ENCODE peak calls at places on chromosome 20, in seven cellular contexts. X, E, J, V, G, Z and U are unnamed samples. For H3K9me3, the result is how much of the 10 kb centered on the place peaks cover.

GRCh38 chr20:58714923-58715708 is 22.5 kb downstream of the NPEPL1 start:
- DNase-seq in Z (no peak), V (no peak), G (no peak), E (no peak), X (peak), J (no peak), U (peak)

GRCh38 chr20:36132802-36133211 is 21.7 kb upstream of the EPB41L1 start:
- DNase-seq in G (no peak), V (no peak), Z (no peak), J (no peak), X (no peak), E (no peak), U (no peak)

GRCh38 chr20:25669826-25670422 is 26.7 kb downstream of the ZNF337 start:
- DNase-seq in G (no peak), V (no peak), X (no peak), Z (no peak), J (no peak), E (no peak), U (peak)

GRCh38 chr20:44861547-44862006 is 23.9 kb upstream of the YWHAB start:
- DNase-seq in X (no peak), Z (no peak), G (no peak), E (no peak), V (no peak), J (no peak), U (peak)

GRCh38 chr20:33685328-33686007 is 717 bp downstream of the E2F1 start:
- DNase-seq in X (peak), Z (peak), J (peak), V (peak), G (no peak), E (no peak), U (no peak)

GRCh38 chr20:41248371-41249024 is 69.0 kb downstream of the ZHX3 start:
- DNase-seq in X (no peak), J (no peak), Z (no peak), G (no peak), V (no peak), E (no peak), U (no peak)

GRCh38 chr20:44572551-44573500 is 9.6 kb upstream of the PKIG start:
- DNase-seq in V (peak), G (no peak), X (peak), E (no peak), Z (no peak), J (no peak), U (no peak)

GRCh38 chr20:52410182-52410647 is 218.6 kb upstream of the ZFP64 start:
- DNase-seq in Z (no peak), G (no peak), J (no peak), X (no peak), E (no peak), V (no peak), U (no peak)

GRCh38 chr20:33933469-33933909 is 60.2 kb upstream of the RALY start:
- DNase-seq in G (peak), X (peak), Z (no peak), V (peak), J (peak), E (peak), U (no peak)

GRCh38 chr20:13336308-13337089 is 115.4 kb downstream of the ISM1 start:
- DNase-seq in V (no peak), J (no peak), E (peak), X (no peak), Z (no peak), G (no peak), U (no peak)

GRCh38 chr20:25005661-25006060 is 13.1 kb upstream of the APMAP start:
- DNase-seq in G (no peak), Z (no peak), X (no peak), E (no peak), J (no peak), V (no peak), U (no peak)

GRCh38 chr20:4369798-4370124 is 351.9 kb upstream of the PRND start:
- DNase-seq in Z (peak), X (no peak), J (peak), E (no peak), G (no peak), V (no peak), U (no peak)

GRCh38 chr20:2179957-2180356 is 78.3 kb downstream of the STK35 start:
- DNase-seq in E (no peak), J (no peak), Z (no peak), V (no peak), G (no peak), X (no peak), U (no peak)

GRCh38 chr20:346640-347316 is at the start of gene NRSN2:
- DNase-seq in G (no peak), Z (no peak), J (peak), X (peak), V (peak), E (peak), U (no peak)

GRCh38 chr20:58867211-58867610 is 14.7 kb downstream of the GNAS start:
- DNase-seq in Z (no peak), X (no peak), J (no peak), E (no peak), V (no peak), G (no peak), U (no peak)

GRCh38 chr20:54151511-54152226 is 22.1 kb downstream of the CYP24A1 start:
- DNase-seq in V (no peak), G (no peak), J (no peak), X (no peak), E (no peak), Z (no peak), U (no peak)

GRCh38 chr20:35776513-35777101 is 4.8 kb downstream of the PHF20 start:
- DNase-seq in Z (no peak), X (peak), G (no peak), J (peak), V (peak), E (no peak), U (no peak)

GRCh38 chr20:47576516-47577033 is 74.9 kb downstream of the NCOA3 start:
- DNase-seq in E (peak), G (no peak), X (peak), J (peak), V (peak), Z (peak), U (peak)

GRCh38 chr20:43849496-43850197 is 65.0 kb upstream of the TOX2 start:
- DNase-seq in J (no peak), G (no peak), V (no peak), E (peak), X (no peak), Z (no peak), U (no peak)

GRCh38 chr20:8020314-8021079 is 936 bp upstream of the TMX4 start:
- DNase-seq in V (no peak), E (no peak), X (no peak), Z (peak), J (no peak), G (no peak), U (no peak)

DNA sequence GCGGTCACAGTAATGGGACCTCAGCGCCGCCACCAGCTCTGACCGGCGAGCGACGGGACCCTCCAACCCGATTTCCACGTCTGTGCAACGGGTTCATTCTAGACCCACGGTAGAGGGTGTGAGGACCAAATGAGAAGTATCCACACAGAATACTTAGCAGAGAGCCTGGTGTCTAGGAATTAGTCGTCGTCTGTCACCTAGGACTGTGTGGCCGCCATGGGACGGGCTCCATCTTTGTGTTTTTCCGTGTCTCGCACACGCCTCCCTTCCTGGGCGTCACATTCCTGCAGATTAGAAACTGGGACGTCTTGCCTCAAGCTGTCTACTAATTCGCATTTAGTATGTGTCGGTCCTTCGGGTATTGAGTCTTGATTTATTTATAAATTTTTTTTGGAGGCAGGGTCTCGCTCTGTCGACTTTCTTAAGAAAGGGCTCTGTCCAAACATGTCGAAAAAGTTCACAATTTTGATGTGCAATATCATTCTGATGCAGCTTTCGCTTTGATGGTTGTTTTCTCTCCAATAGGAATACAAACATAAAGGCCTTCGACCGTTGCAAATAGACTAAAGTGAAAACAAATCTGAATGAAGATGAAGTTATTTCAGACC is 562 bp downstream of the MGME1 start:
- DNase-seq in Z (no peak), J (no peak), X (no peak), E (peak), G (no peak), V (peak), U (no peak)
- TF ChIP-seq POLR2A in Z (no peak), J (no peak), X (no peak), E (peak), G (no peak), V (no peak), U (no peak)

GRCh38 chr20:50165687-50166554 is 12.4 kb upstream of the PEDS1 start:
- DNase-seq in V (peak), J (peak), Z (peak), G (peak), X (peak), E (peak), U (peak)
- TF ChIP-seq EP300 in V (peak), J (peak), Z (no peak), G (no peak), X (peak), E (peak), U (no peak)

GRCh38 chr20:38114353-38114791 is 50.7 kb downstream of the TGM2 start:
- DNase-seq in J (peak), X (no peak), E (no peak), V (no peak), Z (no peak), G (no peak), U (peak)

GRCh38 chr20:38116409-38117165 is 48.5 kb downstream of the TGM2 start:
- DNase-seq in X (no peak), J (no peak), E (no peak), Z (no peak), G (no peak), V (no peak), U (no peak)

GRCh38 chr20:38113401-38114325 is 51.4 kb downstream of the TGM2 start:
- DNase-seq in J (peak), G (peak), X (no peak), E (no peak), V (no peak), Z (no peak), U (peak)

GRCh38 chr20:38115896-38116295 is 49.2 kb downstream of the TGM2 start:
- DNase-seq in J (no peak), G (no peak), Z (no peak), X (no peak), V (no peak), E (no peak), U (no peak)

GRCh38 chr20:38115205-38115604 is 49.9 kb downstream of the TGM2 start:
- DNase-seq in Z (no peak), X (no peak), J (no peak), V (no peak), E (no peak), G (no peak), U (peak)
- H3K9me3 ChIP-seq in Z (under half), X (under half), J (under half), V (under half), E (under half), G (under half), U (under half)

DNA sequence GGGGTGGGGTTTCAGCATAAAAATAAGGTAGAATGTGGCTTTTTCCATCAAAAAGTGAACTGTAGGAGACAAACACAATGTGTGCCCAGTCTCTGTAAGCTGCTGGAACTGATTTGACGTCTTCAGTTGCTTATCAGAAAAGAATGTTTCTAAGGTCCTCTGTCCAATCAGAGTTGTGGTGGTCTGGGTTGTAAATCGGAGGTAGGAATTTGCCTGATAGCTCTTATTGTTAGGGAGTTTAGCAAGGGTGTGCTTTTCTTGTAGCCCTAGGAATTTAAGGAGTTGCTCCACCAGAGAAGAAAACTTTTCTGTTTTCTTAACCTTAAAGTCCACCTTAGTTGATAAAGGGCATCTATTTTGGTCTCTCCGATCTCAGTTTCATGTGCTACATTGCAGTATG is 10.4 kb upstream of the SSTR4 start:
- DNase-seq in V (no peak), E (no peak), X (no peak), Z (no peak), J (no peak), G (no peak), U (no peak)
- TF ChIP-seq POLR2A in V (no peak), E (no peak), X (no peak), Z (no peak), J (no peak), G (no peak), U (no peak)

GRCh38 chr20:20837574-20838021 is 125.2 kb upstream of the RALGAPA2 start:
- DNase-seq in V (peak), E (peak), Z (no peak), J (peak), X (peak), G (no peak), U (no peak)

GRCh38 chr20:20835897-20836296 is 123.5 kb upstream of the RALGAPA2 start:
- DNase-seq in G (no peak), J (no peak), E (no peak), Z (no peak), X (no peak), V (no peak), U (no peak)

GRCh38 chr20:20843982-20844381 is 131.5 kb upstream of the RALGAPA2 start:
- DNase-seq in E (no peak), Z (no peak), X (no peak), V (no peak), G (no peak), J (no peak), U (no peak)

DNA sequence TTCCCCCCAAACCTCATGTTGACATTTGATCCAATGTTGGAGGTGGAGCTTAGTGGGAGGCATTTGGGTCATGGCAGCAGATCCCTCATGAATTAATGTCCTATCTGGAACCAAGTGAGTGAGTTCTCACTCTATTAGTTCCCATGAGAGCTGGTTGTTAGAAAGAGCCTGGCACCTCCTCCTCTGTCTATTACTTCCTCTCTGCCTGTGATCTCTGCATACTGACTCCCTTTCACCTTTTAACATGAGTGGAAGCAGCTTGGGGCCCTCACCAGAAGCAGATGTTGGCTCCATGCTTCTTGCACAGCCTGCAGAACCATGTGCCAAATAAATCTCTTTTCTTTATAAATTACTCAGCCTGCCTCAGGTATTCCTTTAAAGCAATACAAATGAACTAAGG is 127.3 kb upstream of the RALGAPA2 start:
- DNase-seq in X (no peak), V (no peak), G (no peak), E (no peak), J (no peak), Z (no peak), U (no peak)
- TF ChIP-seq EP300 in X (no peak), V (no peak), G (no peak), E (no peak), J (no peak), Z (no peak), U (no peak)

DNA sequence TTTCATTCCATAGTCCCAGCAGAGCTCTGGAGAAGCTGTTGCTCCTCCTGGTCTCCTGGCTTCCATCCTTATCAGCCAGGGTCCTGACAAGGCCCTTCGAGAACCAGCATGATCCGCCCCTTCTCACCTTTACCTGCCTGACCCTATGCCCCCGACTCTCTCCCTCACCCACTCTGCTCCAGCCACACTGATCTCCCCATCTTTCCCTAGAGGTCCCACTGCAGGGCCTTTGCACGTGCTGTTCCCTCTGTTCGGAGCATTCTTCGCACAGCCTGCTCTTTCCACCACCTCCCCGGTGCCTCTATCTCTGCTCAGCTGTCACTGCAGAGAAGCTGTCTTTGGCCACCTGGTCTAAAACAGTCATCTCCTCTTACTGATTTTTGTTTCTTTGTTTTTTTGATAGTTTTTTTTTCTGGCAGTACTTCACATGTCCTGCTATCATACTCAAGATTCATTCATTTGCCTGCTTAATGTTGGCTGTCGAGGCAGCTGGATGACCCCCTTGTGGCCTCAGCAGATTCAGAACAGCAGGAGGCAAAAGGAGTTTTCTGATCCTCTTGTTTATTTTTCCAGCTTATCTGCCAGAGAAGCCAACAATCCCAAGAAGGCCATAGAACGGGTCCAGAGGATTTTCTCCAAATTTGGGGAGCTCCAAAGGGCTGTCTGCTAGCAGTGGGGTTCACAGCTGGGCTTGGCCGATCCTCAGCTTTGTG is 1.6 kb upstream of the PTGIS start:
- DNase-seq in E (no peak), Z (no peak), G (no peak), V (no peak), J (no peak), X (no peak), U (no peak)
- H3K9me3 ChIP-seq in E (under half), Z (under half), G (under half), V (under half), J (under half), X (under half), U (under half)